ENCODE peak calls at places on chromosomes 2 and 18, in seven cellular contexts. J is astrocyte of the spinal cord, S is foreskin keratinocyte, C is NB4, A is PC-9, P is Panc1, E is SK-N-SH. L is an unnamed sample.

GRCh38 chr2:138391956-138392355 is 109.6 kb upstream of the SPOPL start:
- DNase-seq in J (no peak), S (no peak), C (no peak), A (no peak), P (peak), E (no peak), L (no peak)

GRCh38 chr2:65103013-65103720 is 26.7 kb downstream of the RAB1A start:
- DNase-seq in J (no peak), S (no peak), C (no peak), A (no peak), P (no peak), E (no peak), L (no peak)

GRCh38 chr2:40531359-40531758 is 79.5 kb upstream of the SLC8A1 start:
- DNase-seq in J (no peak), S (no peak), C (no peak), A (no peak), P (no peak), E (no peak), L (no peak)

GRCh38 chr2:111160758-111161157 is 40.0 kb downstream of the BCL2L11 start:
- DNase-seq in J (peak), S (peak), C (no peak), A (no peak), P (no peak), E (no peak), L (no peak)

GRCh38 chr2:240320561-240321091 is 114.8 kb upstream of the GPC1 start:
- DNase-seq in J (no peak), S (no peak), C (no peak), A (no peak), P (no peak), E (no peak), L (no peak)

GRCh38 chr18:35185771-35186170 is 55.1 kb upstream of the ZNF397 start:
- DNase-seq in J (no peak), S (no peak), C (no peak), A (no peak), P (no peak), E (no peak), L (no peak)

GRCh38 chr2:109466674-109467575 is 146.8 kb downstream of the SEPTIN10 start:
- DNase-seq in J (peak), S (peak), C (no peak), A (no peak), P (peak), E (no peak), L (no peak)

GRCh38 chr2:234997389-234997788 is 45.6 kb downstream of the SH3BP4 start:
- DNase-seq in J (no peak), S (no peak), C (no peak), A (no peak), P (no peak), E (no peak), L (no peak)

GRCh38 chr18:50749945-50750344 is 69.9 kb downstream of the MRO start:
- DNase-seq in J (no peak), S (no peak), C (no peak), A (no peak), P (no peak), E (no peak), L (no peak)

GRCh38 chr2:48496867-48497266 is 33.1 kb upstream of the STON1 start:
- DNase-seq in J (peak), S (peak), C (no peak), A (no peak), P (no peak), E (no peak), L (no peak)

GRCh38 chr2:203685081-203685621 is 21.3 kb upstream of the CD28 start:
- DNase-seq in J (peak), S (peak), C (no peak), A (no peak), P (no peak), E (no peak), L (peak)

GRCh38 chr18:55811964-55812363 is 224.0 kb upstream of the TCF4 start:
- DNase-seq in J (no peak), S (no peak), C (no peak), A (no peak), P (no peak), E (no peak), L (no peak)

GRCh38 chr2:213150315-213150951 is 979 bp downstream of the IKZF2 start:
- DNase-seq in J (peak), S (peak), C (peak), A (peak), P (no peak), E (no peak), L (no peak)

GRCh38 chr18:5095239-5095638 is 101.8 kb downstream of the AKAIN1 start:
- DNase-seq in J (no peak), S (no peak), C (peak), A (no peak), P (no peak), E (no peak), L (no peak)

GRCh38 chr2:236164201-236164982 is 3.8 kb downstream of the GBX2 start:
- DNase-seq in J (no peak), S (no peak), C (no peak), A (no peak), P (no peak), E (peak), L (no peak)

GRCh38 chr2:198913394-198914152 is 544.2 kb downstream of the SATB2 start:
- DNase-seq in J (no peak), S (no peak), C (peak), A (no peak), P (no peak), E (no peak), L (no peak)

GRCh38 chr2:227871375-227871788 is at the start of gene DAW1:
- DNase-seq in J (peak), S (no peak), C (no peak), A (no peak), P (no peak), E (peak), L (peak)

GRCh38 chr2:45729753-45730512 is 78.5 kb downstream of the PRKCE start:
- DNase-seq in J (no peak), S (no peak), C (peak), A (peak), P (no peak), E (no peak), L (no peak)

GRCh38 chr18:58321986-58322385 is 278.0 kb downstream of the NEDD4L start:
- DNase-seq in J (peak), S (peak), C (peak), A (peak), P (peak), E (peak), L (peak)

GRCh38 chr2:111667542-111668273 is 216.3 kb downstream of the ANAPC1 start:
- DNase-seq in J (peak), S (peak), C (peak), A (peak), P (peak), E (no peak), L (peak)

GRCh38 chr2:163343316-163343715 is 392.5 kb downstream of the FIGN start:
- DNase-seq in J (no peak), S (no peak), C (peak), A (no peak), P (no peak), E (no peak), L (no peak)

GRCh38 chr2:52387937-52388590 is 1356.1 kb upstream of the NRXN1 start:
- DNase-seq in J (no peak), S (no peak), C (no peak), A (no peak), P (no peak), E (no peak), L (no peak)

GRCh38 chr2:42770288-42771131 is 6.6 kb upstream of the OXER1 start:
- DNase-seq in J (peak), S (no peak), C (peak), A (no peak), P (no peak), E (peak), L (peak)

GRCh38 chr2:218022131-218022850 is 19.5 kb upstream of the TNS1 start:
- DNase-seq in J (no peak), S (no peak), C (no peak), A (no peak), P (no peak), E (peak), L (no peak)

GRCh38 chr18:22639026-22639463 is 221.3 kb upstream of the CTAGE1 start:
- DNase-seq in J (peak), S (peak), C (no peak), A (peak), P (no peak), E (no peak), L (no peak)

GRCh38 chr2:164000171-164000570 is 264.4 kb upstream of the FIGN start:
- DNase-seq in J (peak), S (no peak), C (no peak), A (no peak), P (no peak), E (no peak), L (no peak)

GRCh38 chr2:230323385-230324106 is 3.4 kb upstream of the SP140L start:
- DNase-seq in J (no peak), S (no peak), C (peak), A (no peak), P (no peak), E (peak), L (no peak)
- TF ChIP-seq CTCF in J (no peak), S (peak), C (peak), A (peak), P (peak), E (peak), L (no peak)

GRCh38 chr2:4715065-4715464 is 977.1 kb upstream of the SOX11 start:
- DNase-seq in J (no peak), S (no peak), C (peak), A (no peak), P (no peak), E (no peak), L (no peak)
- TF ChIP-seq CTCF in J (peak), S (no peak), C (peak), A (peak), P (no peak), E (no peak), L (no peak)

GRCh38 chr2:38602732-38603401 is at the start of gene HNRNPLL:
- DNase-seq in J (peak), S (peak), C (peak), A (peak), P (peak), E (peak), L (peak)
- TF ChIP-seq CTCF in J (no peak), S (no peak), C (peak), A (no peak), P (no peak), E (peak), L (peak)

GRCh38 chr2:157628532-157629415 is at the start of gene ACVR1C:
- DNase-seq in J (peak), S (peak), C (peak), A (peak), P (no peak), E (peak), L (peak)
- TF ChIP-seq CTCF in J (peak), S (peak), C (peak), A (peak), P (peak), E (peak), L (peak)